ENCODE peak calls at places on chromosomes 13 and 19, in nine cellular contexts. One of them, this sample, is unnamed.
A peak's percentile ranks its signal among the peaks of the same experiment; 100 is the strongest.

GRCh38 chr19:3360494-3361383 is 5.6 kb upstream of the NFIC start:
- DNase-seq in GM23248: peak; percentile 76
- DNase-seq in hepatocyte: no peak
- DNase-seq in SK-N-SH: peak; percentile 83
- DNase-seq in OCI-LY7: peak; percentile 12
- DNase-seq in GM23338: peak; percentile 57
- DNase-seq in MM.1S: no peak
- DNase-seq in PC-3: peak; percentile 31
- DNase-seq in PC-9: no peak
- DNase-seq in this sample: peak; percentile 67

GRCh38 chr19:45515807-45516401 is 8.6 kb downstream of the VASP start:
- DNase-seq in PC-9: no peak
- DNase-seq in OCI-LY7: no peak
- DNase-seq in hepatocyte: no peak
- DNase-seq in GM23248: no peak
- DNase-seq in MM.1S: no peak
- DNase-seq in PC-3: no peak
- DNase-seq in GM23338: no peak
- DNase-seq in SK-N-SH: no peak
- DNase-seq in this sample: no peak

GRCh38 chr19:45406165-45406956 is at the start of gene POLR1G:
- DNase-seq in GM23338: peak; percentile 89
- DNase-seq in SK-N-SH: peak; percentile 90
- DNase-seq in MM.1S: peak; percentile 91
- DNase-seq in PC-3: peak; percentile 73
- DNase-seq in OCI-LY7: peak; percentile 93
- DNase-seq in PC-9: peak; percentile 83
- DNase-seq in GM23248: peak; percentile 88
- DNase-seq in hepatocyte: peak; percentile 86
- DNase-seq in this sample: peak; percentile 94

GRCh38 chr19:54133312-54133956 is 4.1 kb upstream of the CNOT3 start:
- DNase-seq in hepatocyte: peak; percentile 94
- DNase-seq in MM.1S: peak; percentile 38
- DNase-seq in GM23248: no peak
- DNase-seq in SK-N-SH: no peak
- DNase-seq in PC-9: peak; percentile 51
- DNase-seq in OCI-LY7: no peak
- DNase-seq in GM23338: peak; percentile 56
- DNase-seq in PC-3: peak; percentile 52
- DNase-seq in this sample: peak; percentile 74

GRCh38 chr13:73365240-73365639 is 306.4 kb downstream of the KLF5 start:
- DNase-seq in OCI-LY7: no peak
- DNase-seq in PC-3: peak; percentile 17
- DNase-seq in GM23338: no peak
- DNase-seq in SK-N-SH: no peak
- DNase-seq in GM23248: no peak
- DNase-seq in MM.1S: no peak
- DNase-seq in hepatocyte: peak; percentile 7
- DNase-seq in PC-9: no peak
- DNase-seq in this sample: no peak

GRCh38 chr19:53907690-53908089 is 1.4 kb upstream of the CACNG7 start:
- DNase-seq in hepatocyte: no peak
- DNase-seq in SK-N-SH: no peak
- DNase-seq in MM.1S: no peak
- DNase-seq in PC-3: no peak
- DNase-seq in GM23248: no peak
- DNase-seq in PC-9: no peak
- DNase-seq in OCI-LY7: no peak
- DNase-seq in GM23338: no peak
- DNase-seq in this sample: peak; percentile 37

GRCh38 chr19:48698046-48698445 is 2.3 kb downstream of the FUT2 start:
- DNase-seq in GM23338: no peak
- DNase-seq in PC-9: no peak
- DNase-seq in SK-N-SH: no peak
- DNase-seq in PC-3: peak; percentile 61
- DNase-seq in MM.1S: no peak
- DNase-seq in GM23248: peak; percentile 54
- DNase-seq in hepatocyte: no peak
- DNase-seq in OCI-LY7: no peak
- DNase-seq in this sample: no peak

GRCh38 chr19:23507441-23507840 is 112.2 kb upstream of the ZNF91 start:
- DNase-seq in MM.1S: no peak
- DNase-seq in hepatocyte: no peak
- DNase-seq in PC-9: no peak
- DNase-seq in GM23338: peak; percentile 46
- DNase-seq in PC-3: no peak
- DNase-seq in SK-N-SH: no peak
- DNase-seq in OCI-LY7: no peak
- DNase-seq in GM23248: no peak
- DNase-seq in this sample: no peak

GRCh38 chr19:14507704-14508246 is 10.4 kb downstream of the DNAJB1 start:
- DNase-seq in MM.1S: no peak
- DNase-seq in OCI-LY7: no peak
- DNase-seq in PC-9: peak; percentile 100
- DNase-seq in GM23338: no peak
- DNase-seq in hepatocyte: peak; percentile 64
- DNase-seq in GM23248: peak; percentile 82
- DNase-seq in PC-3: peak; percentile 97
- DNase-seq in SK-N-SH: no peak
- DNase-seq in this sample: no peak

GRCh38 chr19:49256691-49257090 is 68.3 kb downstream of the SLC6A16 start:
- DNase-seq in PC-3: no peak
- DNase-seq in GM23248: no peak
- DNase-seq in MM.1S: no peak
- DNase-seq in PC-9: no peak
- DNase-seq in GM23338: no peak
- DNase-seq in hepatocyte: no peak
- DNase-seq in SK-N-SH: no peak
- DNase-seq in OCI-LY7: no peak
- DNase-seq in this sample: no peak

GRCh38 chr19:35063940-35064818 is 22.7 kb downstream of the HPN start:
- DNase-seq in PC-9: peak; percentile 67
- DNase-seq in hepatocyte: peak; percentile 41
- DNase-seq in GM23248: peak; percentile 88
- DNase-seq in OCI-LY7: no peak
- DNase-seq in MM.1S: no peak
- DNase-seq in PC-3: peak; percentile 75
- DNase-seq in SK-N-SH: no peak
- DNase-seq in GM23338: no peak
- DNase-seq in this sample: no peak

GRCh38 chr13:66635526-66635925 is 594.6 kb downstream of the PCDH9 start:
- DNase-seq in OCI-LY7: no peak
- DNase-seq in hepatocyte: no peak
- DNase-seq in PC-9: peak; percentile 51
- DNase-seq in GM23338: no peak
- DNase-seq in SK-N-SH: no peak
- DNase-seq in GM23248: peak; percentile 0
- DNase-seq in MM.1S: no peak
- DNase-seq in PC-3: peak; percentile 69
- DNase-seq in this sample: no peak

GRCh38 chr19:46903458-46903857 is 42.7 kb downstream of the ARHGAP35 start:
- DNase-seq in OCI-LY7: peak; percentile 23
- DNase-seq in GM23248: no peak
- DNase-seq in PC-9: peak; percentile 92
- DNase-seq in PC-3: peak; percentile 12
- DNase-seq in GM23338: no peak
- DNase-seq in MM.1S: no peak
- DNase-seq in hepatocyte: no peak
- DNase-seq in SK-N-SH: no peak
- DNase-seq in this sample: no peak

GRCh38 chr19:46904114-46905060 is 43.6 kb downstream of the ARHGAP35 start:
- DNase-seq in GM23248: peak; percentile 82
- DNase-seq in hepatocyte: peak; percentile 38
- DNase-seq in MM.1S: no peak
- DNase-seq in OCI-LY7: no peak
- DNase-seq in PC-3: no peak
- DNase-seq in PC-9: no peak
- DNase-seq in SK-N-SH: peak; percentile 42
- DNase-seq in GM23338: peak; percentile 47
- DNase-seq in this sample: no peak

GRCh38 chr19:46901701-46902401 is 41.1 kb downstream of the ARHGAP35 start:
- DNase-seq in PC-3: peak; percentile 74
- DNase-seq in OCI-LY7: no peak
- DNase-seq in PC-9: peak; percentile 92
- DNase-seq in MM.1S: no peak
- DNase-seq in GM23338: no peak
- DNase-seq in SK-N-SH: no peak
- DNase-seq in hepatocyte: no peak
- DNase-seq in GM23248: peak; percentile 51
- DNase-seq in this sample: no peak

GRCh38 chr19:46900341-46900740 is 39.5 kb downstream of the ARHGAP35 start:
- DNase-seq in PC-3: no peak
- DNase-seq in GM23338: no peak
- DNase-seq in PC-9: peak; percentile 63
- DNase-seq in OCI-LY7: no peak
- DNase-seq in SK-N-SH: no peak
- DNase-seq in MM.1S: no peak
- DNase-seq in hepatocyte: no peak
- DNase-seq in GM23248: no peak
- DNase-seq in this sample: no peak

GRCh38 chr19:46902402-46902766 is 41.6 kb downstream of the ARHGAP35 start:
- DNase-seq in SK-N-SH: no peak
- DNase-seq in GM23338: peak; percentile 40
- DNase-seq in PC-9: peak; percentile 99
- DNase-seq in GM23248: peak; percentile 60
- DNase-seq in PC-3: peak; percentile 86
- DNase-seq in MM.1S: no peak
- DNase-seq in hepatocyte: peak; percentile 51
- DNase-seq in OCI-LY7: no peak
- DNase-seq in this sample: no peak
- H3K9me2 ChIP-seq in SK-N-SH: no peaks in the 10 kb centered on the region
- H3K9me2 ChIP-seq in GM23338: no peaks in the 10 kb centered on the region
- H3K9me2 ChIP-seq in PC-9: no peaks in the 10 kb centered on the region
- H3K9me2 ChIP-seq in GM23248: no peaks in the 10 kb centered on the region
- H3K9me2 ChIP-seq in PC-3: no peaks in the 10 kb centered on the region
- H3K9me2 ChIP-seq in MM.1S: no peaks in the 10 kb centered on the region
- H3K9me2 ChIP-seq in hepatocyte: no peaks in the 10 kb centered on the region
- H3K9me2 ChIP-seq in OCI-LY7: no peaks in the 10 kb centered on the region
- H3K9me2 ChIP-seq in this sample: no peaks in the 10 kb centered on the region

GRCh38 chr13:36131931-36132297 is 732 bp upstream of the DCLK1 start:
- DNase-seq in PC-9: no peak
- DNase-seq in GM23248: peak; percentile 33
- DNase-seq in PC-3: no peak
- DNase-seq in SK-N-SH: no peak
- DNase-seq in GM23338: no peak
- DNase-seq in OCI-LY7: no peak
- DNase-seq in MM.1S: no peak
- DNase-seq in hepatocyte: peak; percentile 11
- DNase-seq in this sample: no peak
- H3K9me2 ChIP-seq in PC-9: no peaks in the 10 kb centered on the region
- H3K9me2 ChIP-seq in GM23248: no peaks in the 10 kb centered on the region
- H3K9me2 ChIP-seq in PC-3: no peaks in the 10 kb centered on the region
- H3K9me2 ChIP-seq in SK-N-SH: no peaks in the 10 kb centered on the region
- H3K9me2 ChIP-seq in GM23338: no peaks in the 10 kb centered on the region
- H3K9me2 ChIP-seq in OCI-LY7: no peaks in the 10 kb centered on the region
- H3K9me2 ChIP-seq in MM.1S: no peaks in the 10 kb centered on the region
- H3K9me2 ChIP-seq in hepatocyte: no peaks in the 10 kb centered on the region
- H3K9me2 ChIP-seq in this sample: peaks cover 3% of the 10 kb centered on the region

GRCh38 chr19:18764591-18765051 is 26.5 kb downstream of the COMP start:
- DNase-seq in MM.1S: no peak
- DNase-seq in hepatocyte: no peak
- DNase-seq in GM23338: no peak
- DNase-seq in PC-3: peak; percentile 73
- DNase-seq in PC-9: peak; percentile 86
- DNase-seq in OCI-LY7: no peak
- DNase-seq in GM23248: peak; percentile 83
- DNase-seq in SK-N-SH: no peak
- DNase-seq in this sample: no peak
- H3K9me2 ChIP-seq in MM.1S: no peaks in the 10 kb centered on the region
- H3K9me2 ChIP-seq in hepatocyte: no peaks in the 10 kb centered on the region
- H3K9me2 ChIP-seq in GM23338: no peaks in the 10 kb centered on the region
- H3K9me2 ChIP-seq in PC-3: no peaks in the 10 kb centered on the region
- H3K9me2 ChIP-seq in PC-9: no peaks in the 10 kb centered on the region
- H3K9me2 ChIP-seq in OCI-LY7: no peaks in the 10 kb centered on the region
- H3K9me2 ChIP-seq in GM23248: no peaks in the 10 kb centered on the region
- H3K9me2 ChIP-seq in SK-N-SH: no peaks in the 10 kb centered on the region
- H3K9me2 ChIP-seq in this sample: no peaks in the 10 kb centered on the region

GRCh38 chr19:47253970-47254369 is 2.4 kb upstream of the CCDC9 start:
- DNase-seq in PC-3: no peak
- DNase-seq in GM23338: no peak
- DNase-seq in OCI-LY7: no peak
- DNase-seq in hepatocyte: no peak
- DNase-seq in PC-9: no peak
- DNase-seq in MM.1S: no peak
- DNase-seq in GM23248: no peak
- DNase-seq in SK-N-SH: no peak
- DNase-seq in this sample: no peak

GRCh38 chr19:47257411-47258169 is 1.3 kb downstream of the CCDC9 start:
- DNase-seq in PC-9: no peak
- DNase-seq in MM.1S: no peak
- DNase-seq in OCI-LY7: no peak
- DNase-seq in SK-N-SH: no peak
- DNase-seq in GM23248: no peak
- DNase-seq in hepatocyte: no peak
- DNase-seq in GM23338: peak; percentile 92
- DNase-seq in PC-3: no peak
- DNase-seq in this sample: no peak

GRCh38 chr19:47256688-47257410 is 524 bp downstream of the CCDC9 start:
- DNase-seq in MM.1S: peak; percentile 99
- DNase-seq in GM23248: peak; percentile 100
- DNase-seq in PC-3: peak; percentile 94
- DNase-seq in SK-N-SH: peak; percentile 97
- DNase-seq in OCI-LY7: peak; percentile 100
- DNase-seq in GM23338: peak; percentile 100
- DNase-seq in hepatocyte: peak; percentile 100
- DNase-seq in PC-9: peak; percentile 95
- DNase-seq in this sample: peak; percentile 100

GRCh38 chr19:47258434-47258833 is 2.1 kb downstream of the CCDC9 start:
- DNase-seq in PC-9: peak; percentile 34
- DNase-seq in GM23338: no peak
- DNase-seq in MM.1S: no peak
- DNase-seq in hepatocyte: no peak
- DNase-seq in SK-N-SH: no peak
- DNase-seq in PC-3: no peak
- DNase-seq in GM23248: no peak
- DNase-seq in OCI-LY7: no peak
- DNase-seq in this sample: no peak

DNA sequence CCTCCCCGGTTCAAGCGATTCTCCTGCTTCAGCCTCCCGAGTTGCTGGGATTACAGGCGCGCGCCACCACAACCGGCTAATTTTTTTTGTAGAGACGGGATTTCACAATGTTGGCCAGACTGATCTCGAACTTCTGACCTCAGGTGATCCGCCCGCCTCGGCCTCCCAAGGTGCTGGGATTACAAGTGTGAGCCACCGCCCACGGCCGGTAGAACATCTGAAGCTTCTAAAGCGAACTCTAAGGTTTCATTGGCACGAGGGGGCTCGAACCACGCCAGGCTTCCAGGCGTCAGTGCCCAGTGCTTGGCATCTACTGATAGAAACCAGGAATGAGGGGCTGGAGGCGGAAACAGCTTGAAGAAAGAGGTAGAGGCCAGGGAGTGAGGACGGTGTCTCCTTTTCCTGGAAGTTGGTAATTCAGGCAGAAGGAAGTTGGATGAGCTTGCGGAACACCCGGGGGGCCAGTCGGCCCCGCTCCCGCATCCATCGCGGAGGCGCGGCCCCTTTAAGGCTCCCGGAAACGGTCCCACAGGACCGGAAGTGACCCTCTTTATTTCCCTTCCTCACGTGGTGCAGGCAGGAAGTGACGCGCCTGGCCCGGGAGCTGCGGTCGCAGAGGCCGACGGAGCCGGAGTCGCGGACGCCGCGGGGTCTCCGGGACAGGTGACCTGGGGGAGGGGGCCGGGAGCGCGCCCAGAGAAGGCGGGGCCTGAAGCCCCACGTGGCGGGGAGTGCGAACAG is at the start of gene CCDC9:
- DNase-seq in PC-9: peak; percentile 94
- DNase-seq in MM.1S: peak; percentile 97
- DNase-seq in OCI-LY7: peak; percentile 98
- DNase-seq in PC-3: peak; percentile 91
- DNase-seq in GM23248: peak; percentile 98
- DNase-seq in GM23338: peak; percentile 98
- DNase-seq in hepatocyte: peak; percentile 98
- DNase-seq in SK-N-SH: no peak
- DNase-seq in this sample: peak; percentile 99
- H3K9me2 ChIP-seq in PC-9: no peaks in the 10 kb centered on the region
- H3K9me2 ChIP-seq in MM.1S: no peaks in the 10 kb centered on the region
- H3K9me2 ChIP-seq in OCI-LY7: no peaks in the 10 kb centered on the region
- H3K9me2 ChIP-seq in PC-3: no peaks in the 10 kb centered on the region
- H3K9me2 ChIP-seq in GM23248: no peaks in the 10 kb centered on the region
- H3K9me2 ChIP-seq in GM23338: no peaks in the 10 kb centered on the region
- H3K9me2 ChIP-seq in hepatocyte: no peaks in the 10 kb centered on the region
- H3K9me2 ChIP-seq in SK-N-SH: no peaks in the 10 kb centered on the region
- H3K9me2 ChIP-seq in this sample: no peaks in the 10 kb centered on the region